ENCODE peak calls at places on chromosomes 16 and 17, in four cellular contexts. One of them, this sample, is unnamed.

GRCh38 chr17:55672585-55673501 is 49.8 kb downstream of the TMEM100 start:
- DNase-seq in WTC11: no peak
- DNase-seq in K562: no peak
- DNase-seq in GM12878: no peak
- DNase-seq in this sample: no peak

GRCh38 chr16:67942200-67942509 is 1.8 kb downstream of the LCAT start:
- DNase-seq in WTC11: peak
- DNase-seq in K562: peak
- DNase-seq in GM12878: no peak
- DNase-seq in this sample: peak

GRCh38 chr17:33049781-33050414 is 58.3 kb downstream of the SPACA3 start:
- DNase-seq in WTC11: peak
- DNase-seq in K562: peak
- DNase-seq in GM12878: no peak
- DNase-seq in this sample: peak

GRCh38 chr16:68732741-68733399 is 4.2 kb upstream of the CDH1 start:
- DNase-seq in WTC11: no peak
- DNase-seq in K562: peak
- DNase-seq in GM12878: no peak
- DNase-seq in this sample: no peak

GRCh38 chr16:84040823-84041391 is 1.7 kb downstream of the SLC38A8 start:
- DNase-seq in WTC11: no peak
- DNase-seq in K562: no peak
- DNase-seq in GM12878: no peak
- DNase-seq in this sample: no peak

GRCh38 chr16:47613251-47613650 is 152.1 kb downstream of the PHKB start:
- DNase-seq in WTC11: no peak
- DNase-seq in K562: no peak
- DNase-seq in GM12878: no peak
- DNase-seq in this sample: no peak

GRCh38 chr17:65349916-65350315 is 211.5 kb downstream of the AXIN2 start:
- DNase-seq in WTC11: no peak
- DNase-seq in K562: no peak
- DNase-seq in GM12878: no peak
- DNase-seq in this sample: no peak

GRCh38 chr16:73161977-73162376 is 114.0 kb upstream of the ZFHX3 start:
- DNase-seq in WTC11: no peak
- DNase-seq in K562: no peak
- DNase-seq in GM12878: no peak
- DNase-seq in this sample: peak

GRCh38 chr16:19926449-19927390 is 42.1 kb upstream of the GPRC5B start:
- DNase-seq in WTC11: no peak
- DNase-seq in K562: no peak
- DNase-seq in GM12878: no peak
- DNase-seq in this sample: peak

GRCh38 chr16:23124315-23124714 is 24.9 kb downstream of the USP31 start:
- DNase-seq in WTC11: no peak
- DNase-seq in K562: no peak
- DNase-seq in GM12878: no peak
- DNase-seq in this sample: no peak

GRCh38 chr17:2253362-2253761 is 50.2 kb downstream of the SMG6 start:
- DNase-seq in WTC11: no peak
- DNase-seq in K562: no peak
- DNase-seq in GM12878: no peak
- DNase-seq in this sample: no peak

GRCh38 chr16:57645691-57646387 is 17.4 kb downstream of the ADGRG1 start:
- DNase-seq in WTC11: no peak
- DNase-seq in K562: no peak
- DNase-seq in GM12878: no peak
- DNase-seq in this sample: no peak

GRCh38 chr17:33811984-33812383 is 443.1 kb upstream of the CCL2 start:
- DNase-seq in WTC11: no peak
- DNase-seq in K562: no peak
- DNase-seq in GM12878: no peak
- DNase-seq in this sample: no peak

GRCh38 chr16:25264599-25264998 is 7.0 kb upstream of the ZKSCAN2 start:
- DNase-seq in WTC11: peak
- DNase-seq in K562: peak
- DNase-seq in GM12878: no peak
- DNase-seq in this sample: no peak

GRCh38 chr17:61205931-61206330 is 193.7 kb upstream of the TBX2 start:
- DNase-seq in WTC11: no peak
- DNase-seq in K562: no peak
- DNase-seq in GM12878: no peak
- DNase-seq in this sample: no peak

GRCh38 chr17:80099291-80100034 is 1.9 kb upstream of the GAA start:
- DNase-seq in WTC11: no peak
- DNase-seq in K562: no peak
- DNase-seq in GM12878: no peak
- DNase-seq in this sample: no peak

GRCh38 chr17:51536627-51537026 is 276.3 kb downstream of the UTP18 start:
- DNase-seq in WTC11: no peak
- DNase-seq in K562: no peak
- DNase-seq in GM12878: no peak
- DNase-seq in this sample: no peak

GRCh38 chr17:16945141-16945493 is 26.8 kb downstream of the TNFRSF13B start:
- DNase-seq in WTC11: no peak
- DNase-seq in K562: no peak
- DNase-seq in GM12878: no peak
- DNase-seq in this sample: no peak

GRCh38 chr17:50192873-50193274 is 8.6 kb downstream of the COL1A1 start:
- DNase-seq in WTC11: no peak
- DNase-seq in K562: no peak
- DNase-seq in GM12878: no peak
- DNase-seq in this sample: no peak

GRCh38 chr17:57902117-57902799 is 52.4 kb upstream of the MRPS23 start:
- DNase-seq in WTC11: no peak
- DNase-seq in K562: no peak
- DNase-seq in GM12878: peak
- DNase-seq in this sample: no peak

GRCh38 chr17:62017912-62018311 is 47.2 kb downstream of the MED13 start:
- DNase-seq in WTC11: no peak
- DNase-seq in K562: no peak
- DNase-seq in GM12878: no peak
- DNase-seq in this sample: no peak

GRCh38 chr17:17500999-17501605 is 4.9 kb upstream of the RASD1 start:
- DNase-seq in WTC11: peak
- DNase-seq in K562: no peak
- DNase-seq in GM12878: no peak
- DNase-seq in this sample: no peak

GRCh38 chr17:29593546-29594440 is 861 bp downstream of the ANKRD13B start:
- DNase-seq in WTC11: peak
- DNase-seq in K562: peak
- DNase-seq in GM12878: no peak
- DNase-seq in this sample: no peak

GRCh38 chr17:34665803-34666763 is 86.7 kb downstream of the TMEM132E start:
- DNase-seq in WTC11: peak
- DNase-seq in K562: no peak
- DNase-seq in GM12878: no peak
- DNase-seq in this sample: no peak

GRCh38 chr17:47733047-47733413 is at the start of gene TBX21:
- DNase-seq in WTC11: peak
- DNase-seq in K562: peak
- DNase-seq in GM12878: no peak
- DNase-seq in this sample: peak

GRCh38 chr17:7961436-7961835 is 29.4 kb downstream of the CNTROB start:
- DNase-seq in WTC11: no peak
- DNase-seq in K562: no peak
- DNase-seq in GM12878: no peak
- DNase-seq in this sample: no peak

GRCh38 chr17:58238147-58238634 is at the start of gene LPO:
- DNase-seq in WTC11: no peak
- DNase-seq in K562: no peak
- DNase-seq in GM12878: no peak
- DNase-seq in this sample: no peak

GRCh38 chr17:55037828-55038227 is 69.3 kb downstream of the STXBP4 start:
- DNase-seq in WTC11: no peak
- DNase-seq in K562: no peak
- DNase-seq in GM12878: peak
- DNase-seq in this sample: no peak

GRCh38 chr17:45770632-45771472 is 13.3 kb upstream of the CRHR1 start:
- DNase-seq in WTC11: peak
- DNase-seq in K562: no peak
- DNase-seq in GM12878: no peak
- DNase-seq in this sample: no peak

GRCh38 chr16:57383276-57384247 is 11.3 kb downstream of the CX3CL1 start:
- DNase-seq in WTC11: no peak
- DNase-seq in K562: no peak
- DNase-seq in GM12878: no peak
- DNase-seq in this sample: peak

GRCh38 chr17:68295086-68295485 is 3.8 kb downstream of the ARSG start:
- DNase-seq in WTC11: no peak
- DNase-seq in K562: no peak
- DNase-seq in GM12878: no peak
- DNase-seq in this sample: no peak

GRCh38 chr17:81097943-81098308 is 63.0 kb downstream of the BAIAP2 start:
- DNase-seq in WTC11: no peak
- DNase-seq in K562: peak
- DNase-seq in GM12878: no peak
- DNase-seq in this sample: peak

GRCh38 chr16:64711026-64711425 is 410.8 kb downstream of the CDH11 start:
- DNase-seq in WTC11: no peak
- DNase-seq in K562: no peak
- DNase-seq in GM12878: no peak
- DNase-seq in this sample: no peak

GRCh38 chr17:58969612-58970011 is 137.1 kb downstream of the TRIM37 start:
- DNase-seq in WTC11: no peak
- DNase-seq in K562: no peak
- DNase-seq in GM12878: no peak
- DNase-seq in this sample: no peak

GRCh38 chr17:57874434-57875108 is 24.7 kb upstream of the MRPS23 start:
- DNase-seq in WTC11: peak
- DNase-seq in K562: no peak
- DNase-seq in GM12878: no peak
- DNase-seq in this sample: no peak

GRCh38 chr17:18158022-18158600 is 25.5 kb upstream of the ALKBH5 start:
- DNase-seq in WTC11: peak
- DNase-seq in K562: peak
- DNase-seq in GM12878: peak
- DNase-seq in this sample: no peak

GRCh38 chr16:77850637-77851330 is 62.4 kb downstream of the VAT1L start:
- DNase-seq in WTC11: no peak
- DNase-seq in K562: no peak
- DNase-seq in GM12878: no peak
- DNase-seq in this sample: no peak

DNA sequence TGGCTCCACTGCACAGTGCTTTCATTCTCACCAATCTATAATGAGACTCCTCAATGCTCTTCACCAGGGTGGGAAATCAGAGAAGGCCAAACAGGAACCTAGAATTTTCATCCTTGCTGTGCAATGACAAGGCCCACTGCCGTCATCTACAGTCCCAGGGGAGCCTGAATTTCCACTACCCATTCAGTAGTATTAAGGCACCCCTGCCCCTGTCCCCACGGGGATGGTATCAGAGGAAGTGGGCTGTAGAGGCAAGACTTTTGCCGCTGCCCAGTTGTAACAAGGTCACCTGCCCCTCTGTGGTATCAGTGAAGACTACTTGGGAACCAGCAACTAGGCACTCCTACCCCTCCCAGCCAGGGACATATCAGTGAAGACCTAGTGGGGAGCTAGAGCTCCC is 104.5 kb downstream of the C16orf78 start:
- DNase-seq in WTC11: peak
- DNase-seq in K562: no peak
- DNase-seq in GM12878: peak
- DNase-seq in this sample: no peak
- TF ChIP-seq TCF7 in WTC11: no peak
- TF ChIP-seq TCF7 in K562: no peak
- TF ChIP-seq TCF7 in GM12878: no peak
- TF ChIP-seq TCF7 in this sample: no peak

DNA sequence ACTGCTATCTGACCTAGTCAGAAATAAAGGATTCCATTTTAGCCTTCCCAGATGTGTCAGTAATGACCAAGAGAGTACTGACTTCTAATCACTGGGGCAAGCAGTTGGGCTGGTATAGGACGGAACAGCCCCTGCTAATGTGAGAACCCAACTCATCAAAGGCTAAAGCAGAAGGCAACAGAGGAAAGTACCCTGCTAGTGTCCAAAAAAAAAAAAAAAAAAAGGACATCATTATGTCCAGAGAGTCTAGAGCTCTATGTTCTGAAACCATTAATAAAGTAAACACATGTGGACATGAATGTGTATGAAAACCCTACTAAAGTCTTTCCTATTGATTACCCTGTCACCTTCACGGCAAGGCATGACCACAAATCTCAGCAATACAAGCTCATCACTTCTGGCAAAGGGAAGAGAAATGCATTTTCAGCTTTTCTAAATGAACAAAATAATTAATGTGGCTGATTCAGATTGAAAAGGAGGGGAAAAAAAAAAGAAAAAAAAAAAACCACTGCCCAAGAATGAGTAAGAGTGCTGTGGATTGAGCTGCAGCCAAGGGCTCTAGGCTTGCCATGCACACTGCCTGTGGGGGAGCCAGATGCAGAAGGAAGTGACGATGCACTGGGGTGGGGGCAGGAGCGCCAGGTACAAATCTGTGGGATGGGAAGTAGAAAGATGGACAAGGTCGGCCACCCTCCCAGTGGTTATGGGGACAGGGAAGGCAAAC is 84.8 kb downstream of the CYTH1 start:
- DNase-seq in WTC11: no peak
- DNase-seq in K562: no peak
- DNase-seq in GM12878: no peak
- DNase-seq in this sample: no peak
- TF ChIP-seq TCF7 in WTC11: no peak
- TF ChIP-seq TCF7 in K562: no peak
- TF ChIP-seq TCF7 in GM12878: no peak
- TF ChIP-seq TCF7 in this sample: no peak

GRCh38 chr16:71288570-71288889 is 672 bp downstream of the CMTR2 start:
- DNase-seq in WTC11: no peak
- DNase-seq in K562: no peak
- DNase-seq in GM12878: no peak
- DNase-seq in this sample: no peak
- TF ChIP-seq TCF7 in WTC11: no peak
- TF ChIP-seq TCF7 in K562: no peak
- TF ChIP-seq TCF7 in GM12878: no peak
- TF ChIP-seq TCF7 in this sample: no peak

DNA sequence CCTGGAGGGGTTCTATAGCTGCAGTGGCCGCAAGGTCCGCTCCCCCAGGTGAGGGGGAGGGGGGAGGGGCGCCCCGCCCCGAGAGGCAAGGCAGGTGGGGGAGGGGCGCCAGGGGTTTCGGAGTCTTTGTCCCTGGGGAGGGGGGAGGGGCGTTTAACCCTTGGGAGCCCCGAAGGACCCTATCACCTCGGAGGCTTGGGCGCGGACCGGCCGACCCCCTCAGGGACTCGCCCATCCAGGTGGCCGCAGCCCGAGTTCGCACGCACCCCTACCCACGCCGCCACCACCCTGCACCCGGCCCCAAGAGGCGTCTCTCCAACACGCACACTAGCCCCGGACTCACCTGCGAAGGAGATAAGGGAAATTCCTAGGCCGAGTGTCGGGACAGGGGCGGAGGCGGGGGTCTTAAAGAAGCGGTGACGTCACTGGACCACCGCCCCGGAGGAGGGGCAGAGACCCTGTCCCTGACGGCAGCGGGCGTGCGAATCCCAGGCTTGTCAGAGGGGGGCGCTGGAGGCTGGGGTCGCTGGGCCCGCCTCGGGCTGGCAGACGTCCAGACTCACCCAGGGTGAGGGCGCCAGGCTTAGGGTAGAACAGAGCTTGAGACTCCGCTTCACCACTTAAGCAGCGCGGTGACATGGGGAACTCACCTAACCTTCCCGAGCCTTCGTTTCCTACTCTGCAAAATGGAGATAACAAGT is at the start of gene CLDN6:
- DNase-seq in WTC11: peak
- DNase-seq in K562: peak
- DNase-seq in GM12878: no peak
- DNase-seq in this sample: no peak
- TF ChIP-seq TCF7 in WTC11: no peak
- TF ChIP-seq TCF7 in K562: no peak
- TF ChIP-seq TCF7 in GM12878: no peak
- TF ChIP-seq TCF7 in this sample: no peak